ENCODE peak calls at places on chromosomes 4 and X, in five cellular contexts. H, O, L, M and X are unnamed samples.
A peak's percentile ranks its signal among the peaks of the same experiment; 100 is the strongest.

GRCh38 chr4:38804654-38805295 is at the start of gene TLR1:
- DNase-seq in M (peak; percentile 50), H (no peak), L (peak; percentile 74), O (no peak), X (no peak)

GRCh38 chr4:74794341-74794801 is at the start of gene BTC:
- DNase-seq in H (no peak), L (peak; percentile 39), M (peak; percentile 7), O (no peak), X (no peak)

GRCh38 chr4:88623097-88623496 is 30.8 kb downstream of the HERC3 start:
- DNase-seq in M (peak; percentile 90), L (peak; percentile 86), H (no peak), O (no peak), X (no peak)

GRCh38 chrX:24242649-24243556 is 71.0 kb downstream of the SUPT20HL2 start:
- DNase-seq in O (no peak), H (no peak), L (peak; percentile 86), M (peak; percentile 56), X (no peak)

GRCh38 chr4:112357453-112357852 is 60.3 kb downstream of the ALPK1 start:
- DNase-seq in H (no peak), M (no peak), O (no peak), L (no peak), X (no peak)

GRCh38 chr4:183182873-183183725 is 84.0 kb downstream of the WWC2 start:
- DNase-seq in L (peak; percentile 94), H (no peak), M (peak; percentile 67), O (no peak), X (no peak)

GRCh38 chr4:89434364-89434988 is 126.9 kb upstream of the GPRIN3 start:
- DNase-seq in O (no peak), H (no peak), L (peak; percentile 25), M (peak; percentile 51), X (no peak)

GRCh38 chrX:105745863-105746262 is 76.5 kb upstream of the NRK start:
- DNase-seq in O (no peak), H (no peak), L (no peak), M (no peak), X (no peak)

GRCh38 chrX:134761788-134762187 is 103.5 kb upstream of the PLAC1 start:
- DNase-seq in L (peak; percentile 52), O (no peak), H (no peak), M (peak; percentile 26), X (no peak)

GRCh38 chr4:155509619-155510018 is 132.9 kb upstream of the MAP9 start:
- DNase-seq in M (peak; percentile 31), L (no peak), O (no peak), H (no peak), X (no peak)